ENCODE peak calls at places on chromosomes 2 and 18, in seven cellular contexts. Z is fibroblast of lung, Q is stomach, H is H9, K is psoas muscle, R is colonic mucosa, F is GM23248. B is an unnamed sample. For H3K4me1, the result is how much of the 10 kb centered on the place peaks cover.

GRCh38 chr2:230537531-230537976 is 121.6 kb downstream of the SP100 start:
- DNase-seq in F (no peak), R (no peak), Q (no peak), Z (no peak), K (no peak), H (no peak), B (no peak)

GRCh38 chr2:149559341-149560068 is 28.1 kb downstream of the MMADHC start:
- DNase-seq in K (no peak), Q (no peak), R (no peak), H (peak), Z (no peak), F (no peak), B (no peak)

GRCh38 chr2:182509-183122 is 81.2 kb downstream of the SH3YL1 start:
- DNase-seq in K (no peak), H (no peak), F (no peak), Z (no peak), R (no peak), Q (no peak), B (no peak)

GRCh38 chr2:195603408-195603807 is 53.6 kb upstream of the SLC39A10 start:
- DNase-seq in R (no peak), K (no peak), Q (no peak), F (no peak), Z (no peak), H (no peak), B (no peak)

GRCh38 chr2:84880645-84881521 is at the start of gene TRABD2A:
- DNase-seq in Q (peak), K (peak), H (peak), F (peak), R (peak), Z (peak), B (peak)

GRCh38 chr2:179913809-179914208 is 52.4 kb upstream of the ZNF385B start:
- DNase-seq in R (no peak), Q (no peak), H (no peak), K (no peak), F (no peak), Z (no peak), B (no peak)

GRCh38 chr2:226423498-226423960 is 376.1 kb downstream of the IRS1 start:
- DNase-seq in K (no peak), Q (peak), R (no peak), F (peak), H (no peak), Z (peak), B (no peak)

GRCh38 chr2:55120634-55121359 is 70.5 kb upstream of the RTN4 start:
- DNase-seq in R (no peak), Q (no peak), K (peak), Z (peak), H (no peak), F (peak), B (peak)

GRCh38 chr2:149899390-149899789 is 311.8 kb upstream of the MMADHC start:
- DNase-seq in Z (no peak), K (no peak), F (no peak), H (no peak), Q (no peak), R (no peak), B (no peak)

GRCh38 chr2:69216535-69217332 is 170.3 kb downstream of the GFPT1 start:
- DNase-seq in Q (no peak), F (peak), K (no peak), Z (peak), R (no peak), H (no peak), B (no peak)

GRCh38 chr2:236919209-236919608 is 166.5 kb upstream of the COPS8 start:
- DNase-seq in Q (no peak), F (peak), K (no peak), H (no peak), Z (peak), R (no peak), B (no peak)

GRCh38 chr18:9147440-9148238 is 11.1 kb downstream of the ANKRD12 start:
- DNase-seq in K (no peak), Z (peak), Q (no peak), H (peak), R (peak), F (peak), B (no peak)

GRCh38 chr18:38944446-38945024 is 1378.9 kb upstream of the CELF4 start:
- DNase-seq in Q (no peak), F (no peak), Z (no peak), R (no peak), K (no peak), H (no peak), B (no peak)

GRCh38 chr18:7757175-7757574 is 190.1 kb downstream of the PTPRM start:
- DNase-seq in F (peak), Q (no peak), Z (no peak), H (no peak), R (no peak), K (no peak), B (no peak)
- H3K4me1 ChIP-seq in F (under half), Q (under half), Z (under half), H (under half), R (under half), K (half or more), B (under half)

GRCh38 chr2:38742797-38743559 is 8.2 kb downstream of the SRSF7 start:
- DNase-seq in K (no peak), Z (no peak), H (no peak), R (no peak), Q (no peak), F (no peak), B (no peak)

GRCh38 chr2:38741542-38741852 is 9.7 kb downstream of the SRSF7 start:
- DNase-seq in R (peak), H (no peak), F (no peak), K (no peak), Q (no peak), Z (no peak), B (no peak)

GRCh38 chr2:38739524-38739923 is 11.6 kb downstream of the SRSF7 start:
- DNase-seq in K (no peak), Z (no peak), Q (no peak), F (no peak), H (no peak), R (no peak), B (no peak)

GRCh38 chr2:38743672-38744398 is 7.3 kb downstream of the SRSF7 start:
- DNase-seq in H (no peak), K (no peak), Q (no peak), F (no peak), R (no peak), Z (no peak), B (no peak)

GRCh38 chr2:38740851-38741541 is 10.2 kb downstream of the SRSF7 start:
- DNase-seq in H (no peak), Q (no peak), K (peak), R (no peak), Z (peak), F (peak), B (no peak)
- H3K27ac ChIP-seq in H (no peak), Q (peak), K (no peak), R (peak), Z (no peak), F (no peak), B (peak)

GRCh38 chr2:20617081-20617575 is 33.8 kb downstream of the HS1BP3 start:
- DNase-seq in Z (peak), K (peak), F (no peak), Q (peak), R (peak), H (peak), B (peak)
- H3K4me1 ChIP-seq in Z (under half), K (half or more), F (under half), Q (half or more), R (under half), H (under half), B (half or more)

GRCh38 chr18:76621782-76622495 is 126.9 kb upstream of the ZNF516 start:
- DNase-seq in R (no peak), Q (no peak), Z (peak), H (no peak), K (no peak), F (peak), B (no peak)

GRCh38 chr18:76621184-76621583 is 126.1 kb upstream of the ZNF516 start:
- DNase-seq in H (no peak), R (no peak), Z (peak), Q (no peak), F (peak), K (no peak), B (no peak)

GRCh38 chr18:76619342-76620315 is 124.6 kb upstream of the ZNF516 start:
- DNase-seq in Q (peak), Z (peak), K (peak), F (peak), R (peak), H (peak), B (peak)

GRCh38 chr18:76618721-76619120 is 123.7 kb upstream of the ZNF516 start:
- DNase-seq in Z (no peak), Q (no peak), H (no peak), F (no peak), R (no peak), K (no peak), B (no peak)

DNA sequence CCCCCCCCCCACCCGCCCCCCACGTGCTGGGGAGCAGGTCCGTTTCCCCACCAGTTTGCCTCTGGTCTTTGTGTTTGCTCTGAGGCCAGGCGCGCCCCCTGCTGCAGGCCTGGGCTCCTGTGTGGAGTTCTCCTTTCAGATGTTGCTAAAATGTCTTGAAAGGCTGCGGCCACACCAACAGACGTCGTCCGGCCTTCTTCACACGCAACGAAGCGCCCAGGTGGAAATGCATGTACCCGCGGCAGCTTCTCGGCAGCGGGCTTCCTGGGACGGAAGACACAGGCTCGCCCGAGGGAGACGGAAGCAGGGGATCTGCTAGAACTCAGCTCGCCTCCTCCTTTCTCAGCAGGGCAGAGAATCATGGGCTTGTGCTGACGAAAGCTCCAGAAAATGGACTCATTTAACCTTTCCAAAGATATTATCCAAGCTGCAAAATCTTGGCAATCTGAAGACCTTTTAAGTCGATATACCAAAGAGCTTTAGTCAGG is 125.3 kb upstream of the ZNF516 start:
- DNase-seq in H (peak), R (peak), Z (peak), K (peak), Q (peak), F (peak), B (peak)
- H3K27ac ChIP-seq in H (no peak), R (no peak), Z (peak), K (no peak), Q (peak), F (peak), B (peak)

B was measured in upper lobe of right lung.